ENCODE peak calls at places on chromosome 17, in nine cellular contexts. G is colonic mucosa, I is C1 segment of cervical spinal cord, M is A172, X is GM12891, K is NCI-H446, F is pancreas, Y is hypothalamus, C is transverse colon. O is an unnamed sample.

GRCh38 chr17:69450857-69451410 is 36.4 kb downstream of the MAP2K6 start:
- DNase-seq in I (no peak), X (no peak), M (no peak), K (no peak), G (no peak), Y (no peak), C (no peak), F (no peak), O (no peak)

GRCh38 chr17:70636517-70637133 is 467.3 kb downstream of the KCNJ2 start:
- DNase-seq in K (peak; percentile 72), Y (no peak), X (no peak), F (no peak), C (no peak), M (peak; percentile 31), G (no peak), I (no peak), O (peak; percentile 63)

GRCh38 chr17:3754458-3755334 is 31.0 kb downstream of the HASPIN start:
- DNase-seq in K (no peak), C (peak; percentile 96), I (no peak), X (peak; percentile 85), Y (no peak), F (peak; percentile 100), M (no peak), G (peak; percentile 96), O (peak; percentile 92)

GRCh38 chr17:32875904-32876413 is 965 bp downstream of the MYO1D start:
- DNase-seq in K (peak; percentile 33), C (no peak), I (no peak), F (no peak), M (no peak), X (no peak), G (no peak), Y (no peak), O (no peak)

GRCh38 chr17:64155751-64156544 is 26.0 kb upstream of the ERN1 start:
- DNase-seq in I (peak; percentile 69), F (peak; percentile 83), M (no peak), Y (peak; percentile 27), G (peak; percentile 32), X (no peak), C (peak; percentile 27), K (no peak), O (no peak)

GRCh38 chr17:9148908-9149536 is 127.7 kb downstream of the NTN1 start:
- DNase-seq in F (no peak), C (peak; percentile 14), K (no peak), M (no peak), X (no peak), Y (no peak), I (no peak), G (peak; percentile 33), O (no peak)

GRCh38 chr17:55448681-55449080 is 27.0 kb upstream of the MMD start:
- DNase-seq in G (no peak), I (no peak), X (no peak), M (no peak), Y (no peak), F (no peak), C (no peak), K (no peak), O (no peak)

GRCh38 chr17:68399638-68400403 is 57.5 kb downstream of the WIPI1 start:
- DNase-seq in G (peak; percentile 17), M (peak; percentile 37), I (no peak), C (peak; percentile 25), X (peak; percentile 20), K (no peak), Y (no peak), F (no peak), O (no peak)

GRCh38 chr17:57578608-57578990 is 166.5 kb downstream of the CCDC182 start:
- DNase-seq in I (no peak), Y (no peak), M (no peak), X (no peak), G (no peak), K (peak; percentile 58), C (no peak), F (no peak), O (no peak)

GRCh38 chr17:6413073-6413472 is 21.8 kb downstream of the AIPL1 start:
- DNase-seq in G (no peak), C (no peak), X (peak; percentile 50), M (peak; percentile 62), I (no peak), K (peak; percentile 80), F (no peak), Y (no peak), O (peak; percentile 61)

GRCh38 chr17:74853048-74853397 is 6.7 kb downstream of the GRIN2C start:
- DNase-seq in F (no peak), G (no peak), I (no peak), X (no peak), C (no peak), M (no peak), K (no peak), Y (no peak), O (no peak)

GRCh38 chr17:44187131-44187899 is 543 bp downstream of the TMUB2 start:
- DNase-seq in M (no peak), K (peak; percentile 57), Y (no peak), C (no peak), G (no peak), X (peak; percentile 77), F (peak; percentile 84), I (no peak), O (peak; percentile 29)

GRCh38 chr17:65498831-65499230 is 62.6 kb downstream of the AXIN2 start:
- DNase-seq in F (no peak), I (no peak), G (no peak), K (no peak), C (no peak), M (no peak), X (no peak), Y (no peak), O (no peak)

GRCh38 chr17:20200016-20200788 is 191.0 kb downstream of the SPECC1 start:
- DNase-seq in K (no peak), M (no peak), F (no peak), Y (no peak), C (no peak), X (no peak), G (no peak), I (no peak), O (no peak)

GRCh38 chr17:82274134-82275020 is 877 bp upstream of the CSNK1D start:
- DNase-seq in Y (no peak), M (no peak), C (no peak), F (peak; percentile 59), K (no peak), G (no peak), X (no peak), I (no peak), O (no peak)

GRCh38 chr17:31373150-31374082 is 18.1 kb upstream of the RAB11FIP4 start:
- DNase-seq in C (no peak), G (no peak), I (no peak), M (peak; percentile 65), F (no peak), Y (no peak), K (peak; percentile 47), X (no peak), O (peak; percentile 70)

GRCh38 chr17:64090144-64090543 is 39.8 kb downstream of the ERN1 start:
- DNase-seq in K (no peak), C (no peak), G (no peak), I (no peak), M (no peak), F (no peak), Y (no peak), X (no peak), O (no peak)

GRCh38 chr17:7959503-7960253 is 27.7 kb downstream of the CNTROB start:
- DNase-seq in I (no peak), F (no peak), Y (no peak), X (no peak), K (no peak), G (no peak), M (no peak), C (no peak), O (peak; percentile 27)

GRCh38 chr17:79932446-79932845 is 93.2 kb upstream of the CBX4 start:
- DNase-seq in G (no peak), F (no peak), X (no peak), I (no peak), M (no peak), C (no peak), Y (no peak), K (no peak), O (no peak)

GRCh38 chr17:64938925-64939474 is 19.7 kb upstream of the LRRC37A3 start:
- DNase-seq in F (no peak), X (peak; percentile 36), C (peak; percentile 64), Y (no peak), G (peak; percentile 51), M (no peak), I (no peak), K (no peak), O (peak; percentile 37)

GRCh38 chr17:77302682-77303081 is 161.9 kb downstream of the SEC14L1 start:
- DNase-seq in X (no peak), G (no peak), I (no peak), M (no peak), C (no peak), F (no peak), Y (no peak), K (no peak), O (no peak)

GRCh38 chr17:40309031-40309937 is at the start of gene RARA:
- DNase-seq in C (peak; percentile 74), K (peak; percentile 10), G (peak; percentile 79), I (no peak), X (peak; percentile 60), M (no peak), F (peak; percentile 74), Y (no peak), O (peak; percentile 55)

GRCh38 chr17:38586788-38587187 is 19.0 kb downstream of the SRCIN1 start:
- DNase-seq in X (no peak), G (no peak), I (no peak), K (no peak), M (no peak), C (no peak), F (no peak), Y (no peak), O (no peak)

GRCh38 chr17:49823614-49824013 is 24.3 kb downstream of the TAC4 start:
- DNase-seq in C (no peak), M (no peak), G (no peak), K (no peak), F (no peak), X (no peak), Y (no peak), I (no peak), O (no peak)

GRCh38 chr17:45172541-45173286 is 11.0 kb downstream of the HEXIM2 start:
- DNase-seq in G (peak; percentile 80), F (peak; percentile 91), M (peak; percentile 98), I (peak; percentile 80), Y (peak; percentile 69), C (peak; percentile 78), X (no peak), K (no peak), O (peak; percentile 98)

O was measured in MCF 10A.